ENCODE peak calls at places on chromosomes 13 and 19, in seven cellular contexts. N, S, I, L, K, E and Z are unnamed samples.

GRCh38 chr19:16198363-16198636 is 589 bp downstream of the AP1M1 start:
- DNase-seq in N (no peak), S (no peak), I (no peak), L (no peak), K (no peak), E (no peak), Z (no peak)

GRCh38 chr19:821228-821975 is at the start of gene PLPPR3:
- DNase-seq in N (no peak), S (no peak), I (no peak), L (no peak), K (no peak), E (no peak), Z (no peak)

GRCh38 chr13:31038834-31039552 is 106.5 kb downstream of the TEX26 start:
- DNase-seq in N (no peak), S (no peak), I (no peak), L (no peak), K (peak), E (peak), Z (no peak)

GRCh38 chr19:35673121-35673804 is 6.9 kb downstream of the UPK1A start:
- DNase-seq in N (no peak), S (peak), I (peak), L (no peak), K (peak), E (peak), Z (peak)

GRCh38 chr13:71880753-71881541 is 13.9 kb upstream of the DACH1 start:
- DNase-seq in N (no peak), S (no peak), I (no peak), L (no peak), K (no peak), E (peak), Z (peak)

GRCh38 chr13:109000207-109000606 is 370.8 kb downstream of the MYO16 start:
- DNase-seq in N (no peak), S (no peak), I (no peak), L (no peak), K (no peak), E (no peak), Z (no peak)

GRCh38 chr13:47904239-47904638 is 96.8 kb downstream of the SUCLA2 start:
- DNase-seq in N (no peak), S (no peak), I (no peak), L (no peak), K (no peak), E (no peak), Z (no peak)

GRCh38 chr13:49351871-49352270 is 92.0 kb downstream of the CAB39L start:
- DNase-seq in N (no peak), S (peak), I (no peak), L (no peak), K (no peak), E (peak), Z (no peak)

GRCh38 chr19:46860125-46860845 is 512 bp upstream of the ARHGAP35 start:
- DNase-seq in N (peak), S (peak), I (peak), L (peak), K (peak), E (peak), Z (peak)

GRCh38 chr13:79314652-79315051 is 91.4 kb downstream of the RBM26 start:
- DNase-seq in N (no peak), S (no peak), I (no peak), L (no peak), K (no peak), E (no peak), Z (no peak)

GRCh38 chr19:54178581-54179261 is 5.8 kb upstream of the TMC4 start:
- DNase-seq in N (no peak), S (no peak), I (peak), L (no peak), K (no peak), E (no peak), Z (no peak)

GRCh38 chr19:41893899-41894298 is 10.9 kb downstream of the ARHGEF1 start:
- DNase-seq in N (no peak), S (no peak), I (no peak), L (no peak), K (no peak), E (no peak), Z (no peak)

GRCh38 chr13:73481877-73482445 is 423.2 kb downstream of the KLF5 start:
- DNase-seq in N (no peak), S (peak), I (no peak), L (no peak), K (no peak), E (no peak), Z (no peak)

GRCh38 chr19:35521124-35521743 is 6.9 kb downstream of the SBSN start:
- DNase-seq in N (no peak), S (no peak), I (no peak), L (no peak), K (no peak), E (no peak), Z (no peak)

GRCh38 chr19:571127-571974 is 1.0 kb upstream of the BSG start:
- DNase-seq in N (no peak), S (peak), I (peak), L (no peak), K (no peak), E (peak), Z (peak)

GRCh38 chr19:4748589-4748988 is 24.9 kb upstream of the DPP9 start:
- DNase-seq in N (no peak), S (no peak), I (no peak), L (no peak), K (no peak), E (no peak), Z (no peak)

GRCh38 chr13:48852911-48853310 is 122.8 kb upstream of the FNDC3A start:
- DNase-seq in N (no peak), S (no peak), I (no peak), L (no peak), K (no peak), E (no peak), Z (no peak)

GRCh38 chr19:1110809-1111640 is 7.2 kb downstream of the GPX4 start:
- DNase-seq in N (no peak), S (peak), I (peak), L (no peak), K (no peak), E (no peak), Z (no peak)

DNA sequence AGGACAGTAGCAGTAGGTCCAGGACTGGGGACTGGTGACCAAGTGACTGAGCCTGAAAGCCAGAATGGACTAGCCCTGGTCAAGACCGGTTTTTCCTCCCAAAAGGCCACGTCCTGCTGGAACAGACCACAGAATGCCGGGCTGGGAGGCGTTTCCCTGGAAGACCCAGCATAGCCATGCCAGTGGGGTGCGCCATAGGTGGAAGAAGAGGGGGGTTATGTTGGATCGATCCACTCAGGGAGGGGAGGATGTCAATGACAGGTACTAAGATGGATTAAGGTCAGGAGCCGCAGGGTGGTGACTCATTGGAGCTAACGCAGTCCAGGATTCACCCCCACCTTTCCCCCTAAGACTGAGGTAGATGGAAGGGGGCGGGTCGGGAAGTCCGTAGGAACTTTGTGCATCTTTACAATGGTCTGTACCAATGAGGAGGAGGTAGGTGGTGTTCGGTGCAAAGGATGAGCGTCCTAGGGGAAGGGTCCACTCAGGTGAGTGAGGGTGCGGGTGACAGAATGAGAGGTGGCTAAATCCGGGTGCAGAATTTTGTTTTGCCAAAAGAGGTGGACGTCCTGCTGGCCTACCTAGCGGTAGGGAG is 21.0 kb downstream of the VASP start:
- DNase-seq in N (no peak), S (peak), I (peak), L (no peak), K (no peak), E (peak), Z (peak)
- H3K4me3 ChIP-seq in N (no peak), S (no peak), I (no peak), L (no peak), K (no peak), E (no peak), Z (no peak)

GRCh38 chr13:28138756-28139470 is 568 bp downstream of the PAN3 start:
- DNase-seq in N (peak), S (peak), I (peak), L (peak), K (peak), E (peak), Z (peak)
- TF ChIP-seq CTCF in N (no peak), S (no peak), I (no peak), L (no peak), K (no peak), E (no peak), Z (no peak)

DNA sequence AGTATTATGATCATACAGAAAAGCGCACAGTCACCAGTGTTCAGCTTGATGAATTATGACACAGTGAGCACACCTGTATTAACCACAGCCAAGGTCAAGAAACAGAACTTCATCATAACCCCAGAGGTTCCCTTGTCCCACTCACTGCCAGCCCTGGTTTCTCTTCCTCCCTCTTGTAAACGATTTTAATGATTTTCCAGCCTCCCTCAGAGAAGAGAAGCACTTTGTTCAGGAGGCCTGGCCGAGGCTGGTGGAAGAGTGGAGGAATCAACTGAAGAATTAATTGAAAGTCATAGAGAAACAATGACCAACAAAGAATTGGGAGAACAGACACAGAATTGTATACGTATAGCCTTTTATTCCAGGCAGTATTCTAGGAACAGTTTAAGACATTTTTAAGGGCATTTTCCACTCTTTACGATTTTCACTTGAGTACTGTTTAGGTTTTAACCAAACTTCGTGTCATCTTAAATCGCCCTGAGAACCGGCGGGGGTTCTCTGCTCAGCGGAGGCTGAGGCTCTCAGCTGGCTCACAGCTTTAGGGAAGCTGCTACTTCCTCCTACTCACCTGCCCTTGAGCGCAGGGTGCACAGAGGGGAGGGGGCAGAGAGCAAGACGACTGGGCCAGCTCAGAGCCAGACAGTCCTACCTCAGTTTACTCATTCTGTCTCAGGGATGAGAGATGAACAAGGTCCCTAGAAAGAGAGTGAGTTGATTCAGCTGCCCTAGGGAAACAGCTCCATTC is 108.6 kb downstream of the AKAP11 start:
- DNase-seq in N (no peak), S (no peak), I (no peak), L (no peak), K (no peak), E (no peak), Z (no peak)
- H3K4me3 ChIP-seq in N (no peak), S (no peak), I (no peak), L (no peak), K (no peak), E (no peak), Z (no peak)

GRCh38 chr13:43195551-43195950 is 172.2 kb downstream of the DNAJC15 start:
- DNase-seq in N (no peak), S (no peak), I (no peak), L (no peak), K (no peak), E (no peak), Z (no peak)
- TF ChIP-seq CTCF in N (no peak), S (no peak), I (no peak), L (no peak), K (no peak), E (peak), Z (no peak)

GRCh38 chr19:32543107-32543900 is 37.7 kb upstream of the PDCD5 start:
- DNase-seq in N (no peak), S (no peak), I (no peak), L (no peak), K (no peak), E (peak), Z (peak)
- H3K4me3 ChIP-seq in N (no peak), S (no peak), I (no peak), L (no peak), K (no peak), E (no peak), Z (no peak)

DNA sequence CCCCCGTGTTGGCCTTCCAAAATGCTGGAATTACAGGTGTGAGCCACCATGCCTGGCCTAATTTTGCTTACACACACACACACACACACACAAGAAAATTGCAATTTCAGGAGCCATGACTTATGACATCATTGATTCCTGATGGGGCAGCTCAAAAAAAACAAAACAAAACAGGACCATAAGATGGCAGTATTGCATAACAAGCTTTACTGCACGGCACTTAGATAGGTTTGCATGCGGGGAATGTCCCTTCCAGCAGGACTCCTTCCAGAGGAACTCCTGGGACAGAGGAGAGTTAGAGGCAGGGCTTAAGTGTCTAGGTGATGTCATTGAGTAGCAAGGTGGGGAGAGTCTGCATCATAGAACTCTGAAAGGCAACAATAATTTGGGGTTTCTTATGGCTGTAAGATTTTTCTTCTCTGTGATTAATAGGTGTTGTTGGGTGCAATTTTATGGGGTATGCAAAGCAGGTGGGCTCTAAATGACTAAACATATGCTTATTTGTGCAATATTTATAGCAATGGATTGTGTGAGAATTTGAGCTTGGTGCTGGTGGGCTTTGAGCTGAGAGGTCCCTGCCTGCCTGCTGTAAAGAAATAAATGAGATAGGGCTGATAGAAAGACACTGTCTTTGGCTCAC is 9.0 kb upstream of the ACSBG2 start:
- DNase-seq in N (no peak), S (peak), I (no peak), L (no peak), K (no peak), E (peak), Z (peak)
- TF ChIP-seq CTCF in N (no peak), S (peak), I (no peak), L (no peak), K (peak), E (peak), Z (no peak)

GRCh38 chr19:19443902-19444693 is 38.6 kb downstream of the GATAD2A start:
- DNase-seq in N (no peak), S (no peak), I (peak), L (no peak), K (no peak), E (no peak), Z (no peak)

GRCh38 chr19:19444694-19445155 is 39.2 kb downstream of the GATAD2A start:
- DNase-seq in N (no peak), S (peak), I (peak), L (no peak), K (no peak), E (peak), Z (peak)

GRCh38 chr19:19445288-19445687 is 39.8 kb downstream of the GATAD2A start:
- DNase-seq in N (no peak), S (no peak), I (no peak), L (no peak), K (no peak), E (no peak), Z (no peak)

GRCh38 chr19:19445911-19446361 is 40.5 kb downstream of the GATAD2A start:
- DNase-seq in N (no peak), S (no peak), I (peak), L (no peak), K (no peak), E (peak), Z (peak)

DNA sequence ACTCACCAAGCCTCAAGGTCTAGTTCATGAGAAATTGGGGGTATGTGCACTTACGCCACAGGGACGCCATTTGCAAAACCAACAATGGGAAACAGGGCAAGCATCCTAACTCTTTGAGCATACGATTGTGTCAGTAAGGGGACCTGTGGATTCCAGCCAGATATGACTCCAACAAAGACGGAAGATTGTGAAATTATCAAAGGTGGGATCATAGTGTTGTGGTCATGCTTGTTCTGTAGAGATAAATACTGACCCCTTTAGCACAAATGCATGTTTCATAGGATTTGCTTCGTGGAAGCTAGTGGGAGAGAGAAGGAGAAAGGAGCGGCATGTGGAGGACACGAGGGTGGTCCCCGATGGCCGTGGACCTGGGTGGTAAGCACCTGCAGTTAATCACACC is 37.8 kb downstream of the GATAD2A start:
- DNase-seq in N (no peak), S (no peak), I (peak), L (no peak), K (no peak), E (no peak), Z (no peak)
- H3K4me3 ChIP-seq in N (no peak), S (no peak), I (no peak), L (no peak), K (no peak), E (no peak), Z (no peak)

GRCh38 chr13:62122434-62122833 is 706.8 kb upstream of the PCDH20 start:
- DNase-seq in N (no peak), S (no peak), I (no peak), L (no peak), K (no peak), E (no peak), Z (no peak)

GRCh38 chr13:62123409-62123808 is 707.8 kb upstream of the PCDH20 start:
- DNase-seq in N (no peak), S (no peak), I (no peak), L (no peak), K (no peak), E (no peak), Z (no peak)

GRCh38 chr13:62125451-62125850 is 709.8 kb upstream of the PCDH20 start:
- DNase-seq in N (no peak), S (no peak), I (no peak), L (no peak), K (no peak), E (no peak), Z (no peak)

GRCh38 chr13:62119739-62120700 is 704.4 kb upstream of the PCDH20 start:
- DNase-seq in N (no peak), S (peak), I (no peak), L (no peak), K (no peak), E (peak), Z (peak)
- TF ChIP-seq CTCF in N (peak), S (no peak), I (no peak), L (peak), K (peak), E (peak), Z (no peak)